ENCODE peak calls at places on chromosomes 7 and 10, in ten cellular contexts. I is lower leg skin, E is thyroid gland, N is NB4, L is IMR-90, X is uterus, U is GM12892, S is transverse colon, T is HCT116, V is A549. C is an unnamed sample.

GRCh38 chr10:11473128-11473760 is 138.2 kb downstream of the USP6NL start:
- DNase-seq in I (no peak), E (no peak), N (no peak), L (no peak), X (no peak), U (no peak), S (no peak), T (no peak), V (no peak), C (no peak)

GRCh38 chr7:132226626-132227290 is 349.5 kb downstream of the PLXNA4 start:
- DNase-seq in I (no peak), E (no peak), N (no peak), L (no peak), X (no peak), U (no peak), S (no peak), T (no peak), V (no peak), C (no peak)

GRCh38 chr7:38858281-38858884 is 50.6 kb downstream of the VPS41 start:
- DNase-seq in I (no peak), E (no peak), N (no peak), L (peak; percentile 81), X (no peak), U (no peak), S (no peak), T (no peak), V (peak; percentile 22), C (no peak)

GRCh38 chr7:52017802-52018679 is 701.4 kb upstream of the COBL start:
- DNase-seq in I (no peak), E (peak; percentile 13), N (peak; percentile 62), L (no peak), X (no peak), U (no peak), S (peak; percentile 20), T (no peak), V (peak; percentile 56), C (peak; percentile 76)

GRCh38 chr10:5658871-5659618 is 7.3 kb downstream of the ASB13 start:
- DNase-seq in I (peak; percentile 80), E (no peak), N (no peak), L (no peak), X (no peak), U (no peak), S (no peak), T (no peak), V (no peak), C (no peak)

GRCh38 chr7:51121945-51122425 is 194.6 kb downstream of the COBL start:
- DNase-seq in I (no peak), E (peak; percentile 32), N (no peak), L (no peak), X (peak; percentile 36), U (no peak), S (no peak), T (no peak), V (no peak), C (no peak)

GRCh38 chr10:33772370-33773331 is 438.2 kb upstream of the NRP1 start:
- DNase-seq in I (no peak), E (no peak), N (peak; percentile 1), L (no peak), X (peak; percentile 51), U (no peak), S (no peak), T (no peak), V (no peak), C (no peak)

GRCh38 chr7:150941983-150942590 is 36.0 kb downstream of the KCNH2 start:
- DNase-seq in I (peak; percentile 82), E (no peak), N (peak; percentile 89), L (no peak), X (peak; percentile 35), U (no peak), S (peak; percentile 70), T (no peak), V (no peak), C (no peak)

GRCh38 chr10:88256013-88256680 is 327.0 kb downstream of the RNLS start:
- DNase-seq in I (no peak), E (no peak), N (no peak), L (no peak), X (peak; percentile 75), U (no peak), S (no peak), T (no peak), V (no peak), C (no peak)

GRCh38 chr10:128025951-128026350 is 100.3 kb downstream of the MKI67 start:
- DNase-seq in I (no peak), E (no peak), N (no peak), L (no peak), X (no peak), U (no peak), S (no peak), T (no peak), V (no peak), C (no peak)

DNA sequence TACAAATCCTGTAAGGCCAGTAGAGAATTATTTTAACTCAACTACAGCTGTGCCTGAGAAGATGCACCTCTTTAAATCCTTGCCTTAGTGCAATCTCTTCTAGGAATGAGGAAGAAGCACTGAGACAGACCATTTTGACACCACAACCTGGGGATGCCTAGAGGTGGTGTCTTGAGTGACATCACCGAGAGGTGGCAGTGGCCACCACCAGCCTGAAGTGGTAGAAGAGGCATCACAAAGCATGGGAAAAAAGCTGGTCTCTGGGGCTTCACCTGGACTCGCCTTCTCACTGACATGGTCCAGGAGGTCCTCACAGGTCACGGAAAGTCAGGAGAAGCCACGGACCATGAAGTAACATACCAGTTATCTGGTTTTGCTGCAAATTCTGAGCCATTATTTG is 99.2 kb upstream of the PDLIM1 start:
- DNase-seq in I (no peak), E (no peak), N (peak; percentile 19), L (no peak), X (no peak), U (no peak), S (no peak), T (no peak), V (peak; percentile 9), C (no peak)
- TF ChIP-seq POLR2A in I (no peak), E (no peak), N (no peak), L (no peak), X (no peak), U (no peak), S (no peak), T (no peak), V (no peak), C (no peak)

GRCh38 chr7:107972986-107973385 is 30.0 kb downstream of the LAMB1 start:
- DNase-seq in I (peak; percentile 82), E (no peak), N (no peak), L (no peak), X (peak; percentile 69), U (no peak), S (no peak), T (no peak), V (no peak), C (no peak)

GRCh38 chr7:107976620-107977019 is 26.3 kb downstream of the LAMB1 start:
- DNase-seq in I (no peak), E (no peak), N (no peak), L (no peak), X (no peak), U (no peak), S (no peak), T (no peak), V (no peak), C (no peak)

GRCh38 chr7:107978815-107979408 is 24.0 kb downstream of the LAMB1 start:
- DNase-seq in I (no peak), E (no peak), N (no peak), L (no peak), X (no peak), U (no peak), S (no peak), T (no peak), V (no peak), C (no peak)

GRCh38 chr7:107973861-107974260 is 29.1 kb downstream of the LAMB1 start:
- DNase-seq in I (no peak), E (no peak), N (no peak), L (no peak), X (no peak), U (no peak), S (no peak), T (no peak), V (no peak), C (no peak)

GRCh38 chr7:107975394-107976013 is 27.5 kb downstream of the LAMB1 start:
- DNase-seq in I (no peak), E (no peak), N (no peak), L (no peak), X (no peak), U (no peak), S (no peak), T (no peak), V (no peak), C (no peak)
- TF ChIP-seq POLR2A in I (no peak), E (no peak), N (no peak), L (no peak), X (no peak), U (no peak), S (no peak), T (no peak), V (no peak), C (no peak)

GRCh38 chr7:76062254-76062653 is 14.3 kb downstream of the MDH2 start:
- DNase-seq in I (no peak), E (no peak), N (no peak), L (no peak), X (no peak), U (no peak), S (no peak), T (no peak), V (no peak), C (no peak)
- TF ChIP-seq POLR2A in I (no peak), E (no peak), N (no peak), L (no peak), X (no peak), U (no peak), S (no peak), T (no peak), V (no peak), C (no peak)

GRCh38 chr10:97714401-97715258 is 1.1 kb downstream of the MARVELD1 start:
- DNase-seq in I (peak; percentile 96), E (peak; percentile 51), N (peak; percentile 95), L (peak; percentile 71), X (peak; percentile 82), U (peak; percentile 49), S (peak; percentile 72), T (no peak), V (peak; percentile 53), C (peak; percentile 50)
- TF ChIP-seq POLR2A in I (no peak), E (no peak), N (no peak), L (peak; percentile 84), X (peak; percentile 41), U (no peak), S (peak; percentile 78), T (no peak), V (peak; percentile 35), C (no peak)

DNA sequence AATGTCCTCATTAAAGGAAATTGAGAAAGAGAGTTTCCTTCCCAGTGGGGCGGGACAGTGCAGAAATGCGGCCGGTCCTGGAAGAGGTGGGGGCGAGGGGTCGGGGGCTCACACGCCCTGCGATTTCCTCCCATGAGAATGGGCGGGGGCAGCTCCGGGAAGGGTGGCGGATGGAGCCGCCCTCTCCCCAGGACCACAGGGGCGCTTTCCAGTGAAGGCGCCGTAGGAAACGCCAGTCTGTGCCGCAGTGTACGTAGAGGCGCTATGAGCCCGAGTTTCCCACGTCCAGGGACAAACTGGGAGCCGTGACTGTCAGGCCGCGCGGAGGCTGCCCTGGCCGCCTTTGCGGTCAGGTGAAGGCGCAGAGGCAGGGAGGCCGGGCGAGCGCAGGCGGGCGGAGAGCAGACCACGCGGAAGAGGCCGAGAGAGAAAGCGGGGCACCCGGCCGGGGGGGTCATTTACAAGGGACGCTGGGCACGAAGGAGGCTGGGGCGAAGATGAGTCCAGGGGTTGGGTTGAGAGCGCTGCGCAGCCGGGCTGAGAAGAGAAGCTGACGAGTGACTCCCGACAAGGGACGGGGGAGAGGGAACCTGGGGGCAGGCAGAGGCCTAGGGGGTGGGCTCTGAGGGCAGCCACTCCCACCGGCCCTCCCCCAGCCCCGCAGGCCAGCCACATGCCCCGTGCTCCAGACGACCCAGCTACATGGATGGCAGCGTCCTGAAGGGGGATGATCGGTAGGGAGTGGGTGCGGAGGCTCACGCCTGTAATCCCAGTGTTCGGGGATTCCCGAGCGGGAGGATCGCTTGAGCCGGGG is 45.0 kb downstream of the ALOX5 start:
- DNase-seq in I (peak; percentile 92), E (peak; percentile 56), N (peak; percentile 77), L (peak; percentile 10), X (peak; percentile 66), U (peak; percentile 77), S (peak; percentile 72), T (no peak), V (no peak), C (peak; percentile 74)
- TF ChIP-seq POLR2A in I (no peak), E (no peak), N (no peak), L (no peak), X (peak; percentile 36), U (peak; percentile 94), S (peak; percentile 51), T (no peak), V (no peak), C (peak; percentile 90)

C was measured in erythroblast.